ENCODE peak calls at places on chromosomes 4 and X, in six cellular contexts. One of them, this sample, is unnamed.

GRCh38 chr4:88616275-88616996 is 24.2 kb downstream of the HERC3 start:
- DNase-seq in A549: no peak
- DNase-seq in endothelial cell of umbilical vein: no peak
- DNase-seq in GM12878: no peak
- DNase-seq in HepG2: no peak
- DNase-seq in K562: no peak
- DNase-seq in this sample: no peak

GRCh38 chr4:6834867-6835266 is 52.3 kb downstream of the KIAA0232 start:
- DNase-seq in A549: no peak
- DNase-seq in endothelial cell of umbilical vein: no peak
- DNase-seq in GM12878: no peak
- DNase-seq in HepG2: no peak
- DNase-seq in K562: peak
- DNase-seq in this sample: no peak

GRCh38 chr4:81040175-81040659 is 9.7 kb downstream of the BMP3 start:
- DNase-seq in A549: no peak
- DNase-seq in endothelial cell of umbilical vein: peak
- DNase-seq in GM12878: no peak
- DNase-seq in HepG2: no peak
- DNase-seq in K562: peak
- DNase-seq in this sample: peak

GRCh38 chrX:13167444-13168207 is 123.2 kb upstream of the FAM9C start:
- DNase-seq in A549: no peak
- DNase-seq in endothelial cell of umbilical vein: peak
- DNase-seq in GM12878: no peak
- DNase-seq in HepG2: no peak
- DNase-seq in K562: no peak
- DNase-seq in this sample: peak

GRCh38 chr4:1721666-1722550 is 587 bp downstream of the TACC3 start:
- DNase-seq in A549: no peak
- DNase-seq in endothelial cell of umbilical vein: no peak
- DNase-seq in GM12878: no peak
- DNase-seq in HepG2: no peak
- DNase-seq in K562: no peak
- DNase-seq in this sample: peak

GRCh38 chr4:180566492-180566891 is 1676.7 kb upstream of the TENM3 start:
- DNase-seq in A549: no peak
- DNase-seq in endothelial cell of umbilical vein: no peak
- DNase-seq in GM12878: no peak
- DNase-seq in HepG2: no peak
- DNase-seq in K562: no peak
- DNase-seq in this sample: no peak

GRCh38 chrX:24996096-24996709 is 19.6 kb downstream of the ARX start:
- DNase-seq in A549: no peak
- DNase-seq in endothelial cell of umbilical vein: no peak
- DNase-seq in GM12878: no peak
- DNase-seq in HepG2: no peak
- DNase-seq in K562: no peak
- DNase-seq in this sample: no peak

GRCh38 chr4:44186096-44186849 is 262.3 kb downstream of the KCTD8 start:
- DNase-seq in A549: no peak
- DNase-seq in endothelial cell of umbilical vein: no peak
- DNase-seq in GM12878: no peak
- DNase-seq in HepG2: no peak
- DNase-seq in K562: no peak
- DNase-seq in this sample: no peak

GRCh38 chrX:10030570-10030969 is 63.4 kb downstream of the CLDN34 start:
- DNase-seq in A549: peak
- DNase-seq in endothelial cell of umbilical vein: no peak
- DNase-seq in GM12878: no peak
- DNase-seq in HepG2: peak
- DNase-seq in K562: no peak
- DNase-seq in this sample: no peak

GRCh38 chr4:24315056-24315455 is 269.3 kb downstream of the DHX15 start:
- DNase-seq in A549: no peak
- DNase-seq in endothelial cell of umbilical vein: no peak
- DNase-seq in GM12878: no peak
- DNase-seq in HepG2: no peak
- DNase-seq in K562: no peak
- DNase-seq in this sample: no peak

GRCh38 chr4:53478671-53479456 is 101.4 kb downstream of the FIP1L1 start:
- DNase-seq in A549: no peak
- DNase-seq in endothelial cell of umbilical vein: no peak
- DNase-seq in GM12878: no peak
- DNase-seq in HepG2: no peak
- DNase-seq in K562: peak
- DNase-seq in this sample: no peak

GRCh38 chrX:139930923-139931645 is 1.8 kb downstream of the ATP11C start:
- DNase-seq in A549: peak
- DNase-seq in endothelial cell of umbilical vein: peak
- DNase-seq in GM12878: no peak
- DNase-seq in HepG2: peak
- DNase-seq in K562: peak
- DNase-seq in this sample: peak

DNA sequence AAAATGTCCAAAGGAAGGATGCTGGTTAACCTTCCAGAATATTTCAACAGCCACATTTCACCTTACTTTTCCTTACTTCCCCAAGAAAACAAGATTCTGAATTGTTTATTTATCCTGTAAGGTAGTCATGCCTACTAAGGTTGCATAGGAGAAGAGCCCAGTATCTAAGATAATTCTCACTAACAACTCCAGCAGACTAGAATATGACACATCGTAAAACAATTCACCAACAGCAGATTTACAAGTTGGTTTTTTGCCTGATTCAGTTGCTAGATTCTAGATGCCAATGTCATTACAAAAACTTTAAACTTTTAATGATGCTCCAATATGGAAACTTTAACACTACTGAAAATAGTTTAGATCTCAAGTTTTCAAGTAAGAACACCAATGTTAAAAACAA is 176.4 kb downstream of the IL13RA2 start:
- DNase-seq in A549: no peak
- DNase-seq in endothelial cell of umbilical vein: no peak
- DNase-seq in GM12878: no peak
- DNase-seq in HepG2: no peak
- DNase-seq in K562: no peak
- DNase-seq in this sample: no peak
- TF ChIP-seq MYC in A549: no peak
- TF ChIP-seq MYC in endothelial cell of umbilical vein: no peak
- TF ChIP-seq MYC in GM12878: no peak
- TF ChIP-seq MYC in HepG2: no peak
- TF ChIP-seq MYC in K562: no peak
- TF ChIP-seq MYC in this sample: no peak

GRCh38 chr4:137471461-137471860 is 60.8 kb downstream of the PCDH18 start:
- DNase-seq in A549: no peak
- DNase-seq in endothelial cell of umbilical vein: no peak
- DNase-seq in GM12878: no peak
- DNase-seq in HepG2: no peak
- DNase-seq in K562: no peak
- DNase-seq in this sample: no peak

GRCh38 chr4:137470806-137471205 is 61.5 kb downstream of the PCDH18 start:
- DNase-seq in A549: no peak
- DNase-seq in endothelial cell of umbilical vein: no peak
- DNase-seq in GM12878: no peak
- DNase-seq in HepG2: no peak
- DNase-seq in K562: no peak
- DNase-seq in this sample: no peak

GRCh38 chr4:137471895-137472294 is 60.4 kb downstream of the PCDH18 start:
- DNase-seq in A549: no peak
- DNase-seq in endothelial cell of umbilical vein: no peak
- DNase-seq in GM12878: no peak
- DNase-seq in HepG2: no peak
- DNase-seq in K562: no peak
- DNase-seq in this sample: no peak

GRCh38 chr4:137468836-137469235 is 63.5 kb downstream of the PCDH18 start:
- DNase-seq in A549: no peak
- DNase-seq in endothelial cell of umbilical vein: no peak
- DNase-seq in GM12878: no peak
- DNase-seq in HepG2: no peak
- DNase-seq in K562: no peak
- DNase-seq in this sample: no peak

GRCh38 chr4:137474711-137475301 is 57.5 kb downstream of the PCDH18 start:
- DNase-seq in A549: no peak
- DNase-seq in endothelial cell of umbilical vein: no peak
- DNase-seq in GM12878: no peak
- DNase-seq in HepG2: no peak
- DNase-seq in K562: no peak
- DNase-seq in this sample: no peak
- TF ChIP-seq MYC in A549: no peak
- TF ChIP-seq MYC in endothelial cell of umbilical vein: no peak
- TF ChIP-seq MYC in GM12878: no peak
- TF ChIP-seq MYC in HepG2: no peak
- TF ChIP-seq MYC in K562: no peak
- TF ChIP-seq MYC in this sample: no peak

DNA sequence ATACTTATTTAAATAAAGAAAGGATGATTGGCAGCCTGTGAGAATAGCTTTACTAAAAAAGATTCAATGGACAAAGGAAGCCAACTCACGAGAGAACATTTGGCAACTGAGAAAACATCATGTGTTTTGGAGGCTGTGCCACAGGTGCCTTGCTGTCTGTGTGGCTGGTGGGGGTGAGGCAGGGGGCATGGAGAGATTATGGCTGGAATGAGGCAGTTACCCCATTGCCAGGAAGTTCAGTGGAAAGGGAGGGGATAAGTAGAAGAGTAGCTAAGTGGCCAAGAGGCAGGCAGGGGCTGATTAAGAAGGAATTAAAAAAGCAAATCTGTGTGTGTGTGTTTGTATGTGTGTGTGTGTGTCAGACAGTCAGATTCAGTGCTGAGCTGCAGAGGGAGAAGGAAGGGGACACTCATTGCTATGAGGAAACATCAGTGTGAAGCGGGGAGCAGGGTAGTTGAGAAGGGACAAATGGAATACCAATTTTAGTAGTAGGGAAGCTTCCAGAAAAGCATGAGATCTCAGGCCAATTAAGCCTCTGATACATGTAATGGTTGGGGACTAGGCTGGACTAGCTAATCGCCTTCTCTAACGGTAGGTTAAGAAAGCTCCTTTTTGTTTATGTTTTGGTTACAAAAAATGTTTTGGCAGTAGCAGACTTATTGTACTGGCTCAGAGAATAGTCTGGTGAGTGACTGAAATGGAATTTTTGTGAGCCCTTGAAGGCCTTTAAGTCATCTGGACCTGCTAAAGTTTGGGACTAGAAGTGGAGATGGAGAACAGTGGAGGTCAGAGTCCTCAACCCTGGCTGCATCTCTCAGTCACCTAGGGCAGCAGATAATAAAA is 18.5 kb downstream of the TMEM164 start:
- DNase-seq in A549: no peak
- DNase-seq in endothelial cell of umbilical vein: peak
- DNase-seq in GM12878: no peak
- DNase-seq in HepG2: no peak
- DNase-seq in K562: no peak
- DNase-seq in this sample: no peak
- TF ChIP-seq MYC in A549: no peak
- TF ChIP-seq MYC in endothelial cell of umbilical vein: no peak
- TF ChIP-seq MYC in GM12878: no peak
- TF ChIP-seq MYC in HepG2: no peak
- TF ChIP-seq MYC in K562: no peak
- TF ChIP-seq MYC in this sample: no peak

GRCh38 chr4:184768296-184768695 is 34.4 kb upstream of the CENPU start:
- DNase-seq in A549: no peak
- DNase-seq in endothelial cell of umbilical vein: no peak
- DNase-seq in GM12878: no peak
- DNase-seq in HepG2: no peak
- DNase-seq in K562: no peak
- DNase-seq in this sample: no peak

GRCh38 chr4:184766421-184766820 is 32.5 kb upstream of the CENPU start:
- DNase-seq in A549: no peak
- DNase-seq in endothelial cell of umbilical vein: no peak
- DNase-seq in GM12878: no peak
- DNase-seq in HepG2: no peak
- DNase-seq in K562: no peak
- DNase-seq in this sample: no peak

GRCh38 chr4:184764601-184765000 is 30.7 kb upstream of the CENPU start:
- DNase-seq in A549: no peak
- DNase-seq in endothelial cell of umbilical vein: no peak
- DNase-seq in GM12878: no peak
- DNase-seq in HepG2: no peak
- DNase-seq in K562: no peak
- DNase-seq in this sample: no peak

GRCh38 chr4:184763150-184763780 is 29.4 kb upstream of the CENPU start:
- DNase-seq in A549: no peak
- DNase-seq in endothelial cell of umbilical vein: no peak
- DNase-seq in GM12878: no peak
- DNase-seq in HepG2: no peak
- DNase-seq in K562: no peak
- DNase-seq in this sample: no peak

DNA sequence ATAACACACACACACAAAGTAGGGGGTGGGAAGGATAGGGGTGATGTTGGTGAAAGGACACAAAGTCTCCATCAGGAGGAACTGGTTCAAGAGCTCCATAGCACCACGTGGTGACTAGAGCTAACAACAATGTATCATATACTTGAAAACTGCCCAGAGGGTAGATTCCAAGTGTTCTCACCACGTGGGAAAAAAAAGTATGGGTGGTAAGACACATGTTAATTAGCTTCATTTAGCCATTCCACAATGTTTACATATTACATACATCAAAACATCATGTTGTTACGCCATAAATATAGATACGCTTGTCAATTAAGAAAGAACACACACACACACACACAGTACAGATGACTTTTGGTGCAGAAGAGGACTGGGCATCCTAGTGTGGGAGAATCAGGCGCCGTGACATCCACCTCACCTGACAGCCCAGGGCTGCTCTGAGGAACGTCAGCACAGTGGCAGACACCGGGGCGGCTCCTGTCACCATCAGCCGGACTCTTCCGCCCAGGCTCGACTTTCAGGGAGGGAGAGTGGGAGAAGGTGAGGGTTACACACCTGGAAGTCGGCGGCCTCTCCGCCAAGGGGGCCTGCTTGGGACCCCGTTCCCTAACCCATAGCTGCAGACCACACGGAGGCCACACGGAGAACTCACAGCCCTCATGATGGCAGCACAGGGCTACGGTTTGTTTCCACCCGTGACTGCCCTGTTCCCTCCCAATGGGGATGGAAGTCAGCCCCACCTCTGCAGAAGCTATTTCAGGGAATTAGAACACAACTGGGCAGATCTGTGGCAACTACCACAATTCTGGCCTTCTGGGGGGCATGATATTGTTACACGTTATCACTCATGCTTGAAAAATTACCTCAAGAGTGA is 31.8 kb upstream of the CENPU start:
- DNase-seq in A549: no peak
- DNase-seq in endothelial cell of umbilical vein: no peak
- DNase-seq in GM12878: no peak
- DNase-seq in HepG2: no peak
- DNase-seq in K562: peak
- DNase-seq in this sample: no peak
- TF ChIP-seq MYC in A549: no peak
- TF ChIP-seq MYC in endothelial cell of umbilical vein: no peak
- TF ChIP-seq MYC in GM12878: no peak
- TF ChIP-seq MYC in HepG2: no peak
- TF ChIP-seq MYC in K562: no peak
- TF ChIP-seq MYC in this sample: no peak

This sample was measured in NB4.